ENCODE peak calls at places on chromosomes 1 and 21, in nine cellular contexts. One of them, this sample, is unnamed.

GRCh38 chr1:199204231-199204630 is 565.4 kb downstream of the PTPRC start:
- DNase-seq in tibial artery: no peak
- DNase-seq in astrocyte of the cerebellum: no peak
- DNase-seq in HFF-Myc: no peak
- DNase-seq in hippocampal formation: no peak
- DNase-seq in NCI-H187: no peak
- DNase-seq in neuronal stem cell: no peak
- DNase-seq in Kasumi-1: no peak
- DNase-seq in fibroblast of pulmonary artery: no peak
- DNase-seq in this sample: no peak

GRCh38 chr21:38798081-38798480 is 7.6 kb upstream of the ETS2 start:
- DNase-seq in astrocyte of the cerebellum: no peak
- DNase-seq in Kasumi-1: no peak
- DNase-seq in fibroblast of pulmonary artery: no peak
- DNase-seq in neuronal stem cell: no peak
- DNase-seq in NCI-H187: no peak
- DNase-seq in hippocampal formation: no peak
- DNase-seq in HFF-Myc: no peak
- DNase-seq in tibial artery: no peak
- DNase-seq in this sample: no peak

GRCh38 chr1:171566467-171566866 is 55.6 kb upstream of the MYOCOS start:
- DNase-seq in HFF-Myc: no peak
- DNase-seq in Kasumi-1: no peak
- DNase-seq in NCI-H187: no peak
- DNase-seq in astrocyte of the cerebellum: no peak
- DNase-seq in fibroblast of pulmonary artery: peak; percentile 11
- DNase-seq in hippocampal formation: no peak
- DNase-seq in tibial artery: no peak
- DNase-seq in neuronal stem cell: no peak
- DNase-seq in this sample: no peak

GRCh38 chr1:209823143-209824041 is 4.4 kb upstream of the UTP25 start:
- DNase-seq in astrocyte of the cerebellum: peak; percentile 45
- DNase-seq in tibial artery: no peak
- DNase-seq in Kasumi-1: peak; percentile 60
- DNase-seq in neuronal stem cell: peak; percentile 39
- DNase-seq in fibroblast of pulmonary artery: peak; percentile 90
- DNase-seq in hippocampal formation: no peak
- DNase-seq in HFF-Myc: peak; percentile 67
- DNase-seq in NCI-H187: no peak
- DNase-seq in this sample: peak; percentile 63

GRCh38 chr1:107953551-107953950 is 11.4 kb downstream of the VAV3 start:
- DNase-seq in neuronal stem cell: no peak
- DNase-seq in hippocampal formation: no peak
- DNase-seq in fibroblast of pulmonary artery: no peak
- DNase-seq in NCI-H187: no peak
- DNase-seq in astrocyte of the cerebellum: no peak
- DNase-seq in tibial artery: no peak
- DNase-seq in Kasumi-1: no peak
- DNase-seq in HFF-Myc: no peak
- DNase-seq in this sample: peak; percentile 32

GRCh38 chr1:201559679-201560162 is 20.8 kb downstream of the NAV1 start:
- DNase-seq in Kasumi-1: peak; percentile 88
- DNase-seq in HFF-Myc: peak; percentile 63
- DNase-seq in NCI-H187: peak; percentile 47
- DNase-seq in neuronal stem cell: peak; percentile 76
- DNase-seq in astrocyte of the cerebellum: no peak
- DNase-seq in fibroblast of pulmonary artery: peak; percentile 86
- DNase-seq in tibial artery: peak; percentile 73
- DNase-seq in hippocampal formation: peak; percentile 80
- DNase-seq in this sample: peak; percentile 73

GRCh38 chr1:96364576-96364975 is 357.0 kb upstream of the PTBP2 start:
- DNase-seq in astrocyte of the cerebellum: peak; percentile 20
- DNase-seq in Kasumi-1: no peak
- DNase-seq in fibroblast of pulmonary artery: no peak
- DNase-seq in NCI-H187: no peak
- DNase-seq in hippocampal formation: no peak
- DNase-seq in HFF-Myc: no peak
- DNase-seq in neuronal stem cell: no peak
- DNase-seq in tibial artery: no peak
- DNase-seq in this sample: no peak

GRCh38 chr1:17012775-17013501 is 1.2 kb upstream of the ATP13A2 start:
- DNase-seq in astrocyte of the cerebellum: peak; percentile 37
- DNase-seq in Kasumi-1: no peak
- DNase-seq in HFF-Myc: no peak
- DNase-seq in neuronal stem cell: no peak
- DNase-seq in fibroblast of pulmonary artery: peak; percentile 25
- DNase-seq in hippocampal formation: no peak
- DNase-seq in NCI-H187: no peak
- DNase-seq in tibial artery: no peak
- DNase-seq in this sample: no peak

GRCh38 chr1:192639607-192640368 is 3.8 kb downstream of the RGS13 start:
- DNase-seq in hippocampal formation: no peak
- DNase-seq in NCI-H187: no peak
- DNase-seq in Kasumi-1: no peak
- DNase-seq in neuronal stem cell: no peak
- DNase-seq in tibial artery: no peak
- DNase-seq in fibroblast of pulmonary artery: peak; percentile 65
- DNase-seq in HFF-Myc: no peak
- DNase-seq in astrocyte of the cerebellum: no peak
- DNase-seq in this sample: no peak

GRCh38 chr1:214935258-214935657 is 147.3 kb upstream of the KCNK2 start:
- DNase-seq in Kasumi-1: no peak
- DNase-seq in neuronal stem cell: no peak
- DNase-seq in tibial artery: no peak
- DNase-seq in hippocampal formation: no peak
- DNase-seq in fibroblast of pulmonary artery: no peak
- DNase-seq in astrocyte of the cerebellum: no peak
- DNase-seq in NCI-H187: no peak
- DNase-seq in HFF-Myc: no peak
- DNase-seq in this sample: no peak

GRCh38 chr1:60936052-60936619 is 146.2 kb upstream of the NFIA start:
- DNase-seq in HFF-Myc: no peak
- DNase-seq in astrocyte of the cerebellum: peak; percentile 8
- DNase-seq in NCI-H187: no peak
- DNase-seq in tibial artery: no peak
- DNase-seq in Kasumi-1: no peak
- DNase-seq in hippocampal formation: no peak
- DNase-seq in fibroblast of pulmonary artery: peak; percentile 39
- DNase-seq in neuronal stem cell: no peak
- DNase-seq in this sample: no peak

GRCh38 chr1:2990376-2991115 is 30.7 kb upstream of the ACTRT2 start:
- DNase-seq in astrocyte of the cerebellum: no peak
- DNase-seq in Kasumi-1: no peak
- DNase-seq in neuronal stem cell: no peak
- DNase-seq in hippocampal formation: no peak
- DNase-seq in NCI-H187: no peak
- DNase-seq in tibial artery: peak; percentile 16
- DNase-seq in fibroblast of pulmonary artery: no peak
- DNase-seq in HFF-Myc: no peak
- DNase-seq in this sample: no peak

GRCh38 chr1:155206891-155207577 is 663 bp downstream of the THBS3 start:
- DNase-seq in tibial artery: peak; percentile 89
- DNase-seq in HFF-Myc: peak; percentile 64
- DNase-seq in Kasumi-1: peak; percentile 80
- DNase-seq in hippocampal formation: peak; percentile 54
- DNase-seq in neuronal stem cell: peak; percentile 70
- DNase-seq in fibroblast of pulmonary artery: peak; percentile 84
- DNase-seq in NCI-H187: peak; percentile 82
- DNase-seq in astrocyte of the cerebellum: no peak
- DNase-seq in this sample: peak; percentile 97

This sample was measured in NCI-H1694.